ENCODE peak calls at places on chromosomes 13 and 19, in eight cellular contexts. N is A673, X is WERI-Rb-1, P is psoas muscle, U is cardiac muscle cell, J is left ventricle myocardium inferior, W is neural progenitor cell, R is tibial nerve. O is an unnamed sample.

GRCh38 chr13:97727991-97728390 is 225.5 kb upstream of the IPO5 start:
- DNase-seq in N (no peak), X (no peak), P (no peak), U (no peak), J (no peak), W (no peak), R (no peak), O (no peak)

GRCh38 chr19:40658031-40658430 is 32.4 kb downstream of the NUMBL start:
- DNase-seq in N (no peak), X (no peak), P (peak; percentile 4), U (no peak), J (no peak), W (no peak), R (no peak), O (no peak)

GRCh38 chr13:43546260-43546659 is 240.5 kb downstream of the ENOX1 start:
- DNase-seq in N (no peak), X (no peak), P (peak; percentile 51), U (peak; percentile 51), J (peak; percentile 60), W (peak; percentile 5), R (no peak), O (peak; percentile 42)

GRCh38 chr13:36288794-36289391 is 8.7 kb downstream of the CCDC169 start:
- DNase-seq in N (peak; percentile 19), X (no peak), P (no peak), U (peak; percentile 2), J (no peak), W (peak; percentile 25), R (no peak), O (no peak)

GRCh38 chr13:50626031-50626643 is 217.4 kb downstream of the DLEU7 start:
- DNase-seq in N (no peak), X (no peak), P (no peak), U (no peak), J (no peak), W (no peak), R (no peak), O (no peak)

GRCh38 chr13:21234537-21234936 is 58.1 kb downstream of the MRPL57 start:
- DNase-seq in N (peak; percentile 68), X (peak; percentile 96), P (no peak), U (no peak), J (no peak), W (no peak), R (no peak), O (no peak)

GRCh38 chr13:107977175-107977574 is 238.2 kb downstream of the LIG4 start:
- DNase-seq in N (no peak), X (no peak), P (no peak), U (no peak), J (no peak), W (no peak), R (no peak), O (no peak)

GRCh38 chr19:3632739-3633558 is 6.4 kb upstream of the CACTIN start:
- DNase-seq in N (no peak), X (no peak), P (no peak), U (no peak), J (no peak), W (no peak), R (no peak), O (peak; percentile 70)

GRCh38 chr19:46776927-46777911 is 11.2 kb downstream of the SLC1A5 start:
- DNase-seq in N (no peak), X (peak; percentile 58), P (no peak), U (no peak), J (no peak), W (peak; percentile 19), R (no peak), O (peak; percentile 26)

GRCh38 chr19:5308471-5309437 is 31.9 kb downstream of the PTPRS start:
- DNase-seq in N (peak; percentile 96), X (no peak), P (no peak), U (no peak), J (peak; percentile 42), W (no peak), R (peak; percentile 55), O (peak; percentile 66)

GRCh38 chr13:98181106-98181815 is 4.2 kb upstream of the RNF113B start:
- DNase-seq in N (no peak), X (no peak), P (no peak), U (no peak), J (no peak), W (no peak), R (no peak), O (no peak)

GRCh38 chr19:32691952-32692726 is 518 bp downstream of the NUDT19 start:
- DNase-seq in N (peak; percentile 54), X (peak; percentile 46), P (peak; percentile 85), U (no peak), J (peak; percentile 71), W (peak; percentile 73), R (no peak), O (peak; percentile 85)

GRCh38 chr13:31172001-31172400 is 10.3 kb upstream of the HSPH1 start:
- DNase-seq in N (no peak), X (no peak), P (no peak), U (no peak), J (no peak), W (no peak), R (no peak), O (no peak)

DNA sequence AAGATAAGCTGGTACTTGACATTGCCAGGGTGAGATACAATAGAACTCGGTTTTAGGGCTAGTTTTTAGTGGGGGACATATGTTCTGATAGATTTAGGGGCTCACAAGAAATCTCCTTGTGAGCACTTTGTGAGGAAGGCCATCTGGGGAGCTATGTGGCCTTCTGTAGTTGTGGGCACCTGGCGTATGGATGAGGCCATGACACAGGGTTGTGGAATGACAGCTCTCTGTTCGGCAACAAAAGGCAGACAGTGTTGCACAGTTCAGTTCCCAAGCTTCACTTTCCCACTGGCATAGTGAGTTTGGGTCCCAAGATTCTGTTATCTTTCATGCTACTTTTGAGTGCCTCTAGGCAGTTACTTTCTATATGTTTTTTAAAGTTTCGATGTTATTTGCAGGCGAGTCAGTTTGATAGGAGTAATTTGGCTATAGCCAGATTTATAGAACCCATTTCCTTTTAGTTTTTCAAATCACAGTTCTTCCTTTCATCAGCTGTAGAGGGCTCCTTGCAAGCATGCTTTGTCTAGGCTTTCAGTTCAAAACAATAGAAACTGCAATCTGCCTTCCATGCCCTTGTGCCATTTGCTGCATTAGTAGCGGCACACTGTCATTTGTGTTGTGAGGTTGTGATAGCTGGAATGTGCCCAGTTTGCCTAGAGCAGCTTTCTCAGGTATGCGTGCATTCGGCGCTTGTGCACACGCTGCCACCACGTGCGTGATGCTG is 70.6 kb upstream of the TEX29 start:
- DNase-seq in N (no peak), X (no peak), P (no peak), U (no peak), J (no peak), W (peak; percentile 14), R (no peak), O (no peak)
- H3K27ac ChIP-seq in N (no peak overlapping the region), X (no peak overlapping the region), P (peak overlapping the region; percentile 75), U (no peak overlapping the region), J (peak overlapping the region; percentile 78), W (no peak overlapping the region), R (peak overlapping the region; percentile 28), O (no peak overlapping the region)

DNA sequence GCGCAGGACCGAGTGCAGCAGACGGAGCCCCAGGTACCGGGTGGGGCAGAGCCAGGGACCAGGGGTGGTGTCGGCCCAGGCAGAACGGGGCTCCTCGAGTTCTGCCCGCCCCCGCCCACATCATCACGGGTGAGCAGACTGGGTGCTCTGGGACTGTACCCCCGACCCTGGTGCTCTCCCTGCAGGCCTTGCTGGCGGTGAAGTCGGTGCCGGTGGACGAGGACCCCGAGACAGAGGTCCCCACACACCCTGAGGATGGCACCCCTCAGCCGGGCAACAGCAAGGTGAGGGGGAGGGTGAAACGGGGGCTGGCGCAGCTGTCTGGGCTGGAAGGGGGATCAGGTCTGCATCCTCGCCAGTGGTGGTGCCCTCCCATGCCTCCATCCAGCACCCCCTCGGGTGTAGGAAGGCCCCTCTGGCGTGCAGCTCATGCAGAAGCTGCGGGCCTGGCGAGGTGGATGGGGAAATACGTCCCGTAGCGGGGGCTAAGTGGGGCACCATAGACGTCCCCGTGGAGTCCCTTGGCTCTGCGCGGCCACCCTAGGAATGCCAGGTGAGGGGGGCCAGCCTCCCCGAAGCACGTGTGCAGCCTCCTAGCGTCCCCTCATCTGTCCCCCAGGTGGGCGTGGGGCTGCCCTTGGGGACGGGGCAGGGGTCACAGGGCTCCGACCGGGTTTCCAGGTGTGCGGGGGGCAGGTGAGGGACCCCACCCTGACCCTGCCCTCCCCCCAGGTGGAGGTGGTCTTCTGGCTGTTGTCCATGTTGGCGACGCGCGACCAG is 6.4 kb downstream of the APC2 start:
- DNase-seq in N (no peak), X (no peak), P (peak; percentile 48), U (no peak), J (no peak), W (no peak), R (no peak), O (no peak)
- H3K27me3 ChIP-seq in N (peaks cover 13% of the 10 kb centered on the region), X (peaks cover 14% of the 10 kb centered on the region), P (no peaks in the 10 kb centered on the region), U (peaks cover 82% of the 10 kb centered on the region), J (peaks cover 73% of the 10 kb centered on the region), W (peaks cover 82% of the 10 kb centered on the region), R (peaks cover 3% of the 10 kb centered on the region), O (no peaks in the 10 kb centered on the region)

GRCh38 chr19:41951686-41952172 is 7.4 kb downstream of the RABAC1 start:
- DNase-seq in N (peak; percentile 86), X (peak; percentile 89), P (peak; percentile 88), U (peak; percentile 74), J (peak; percentile 73), W (peak; percentile 85), R (peak; percentile 61), O (peak; percentile 82)
- TF ChIP-seq CTCF in N (peak; percentile 98), X (peak; percentile 94), P (peak; percentile 99), U (peak; percentile 98), J (peak; percentile 99), W (peak; percentile 98), R (peak; percentile 99), O (peak; percentile 99)

GRCh38 chr13:99260216-99260615 is 2.0 kb upstream of the GPR18 start:
- DNase-seq in N (no peak), X (no peak), P (no peak), U (no peak), J (no peak), W (no peak), R (no peak), O (no peak)
- H3K27ac ChIP-seq in N (no peak overlapping the region), X (no peak overlapping the region), P (no peak overlapping the region), U (no peak overlapping the region), J (no peak overlapping the region), W (no peak overlapping the region), R (no peak overlapping the region), O (no peak overlapping the region)